ENCODE peak calls at places on chromosomes 7 and 10, in ten cellular contexts. H, U, P, D, S, K, Q, R, T and Y are unnamed samples.

GRCh38 chr10:123380491-123381085 is 226.4 kb downstream of the BUB3 start:
- DNase-seq in H (no peak), U (no peak), P (no peak), D (peak), S (peak), K (no peak), Q (peak), R (no peak), T (no peak), Y (no peak)

GRCh38 chr7:69109131-69109740 is 489.0 kb upstream of the AUTS2 start:
- DNase-seq in H (no peak), U (no peak), P (no peak), D (no peak), S (peak), K (no peak), Q (no peak), R (no peak), T (no peak), Y (no peak)

GRCh38 chr10:47457528-47457820 is 26.4 kb downstream of the ANXA8 start:
- DNase-seq in H (no peak), U (no peak), P (no peak), D (no peak), S (no peak), K (no peak), Q (no peak), R (no peak), T (no peak), Y (no peak)

GRCh38 chr10:8137272-8137680 is 82.8 kb downstream of the GATA3 start:
- DNase-seq in H (no peak), U (no peak), P (no peak), D (no peak), S (no peak), K (no peak), Q (no peak), R (no peak), T (no peak), Y (no peak)

GRCh38 chr7:12607134-12607533 is 36.6 kb downstream of the SCIN start:
- DNase-seq in H (no peak), U (no peak), P (no peak), D (no peak), S (peak), K (no peak), Q (no peak), R (no peak), T (no peak), Y (no peak)

GRCh38 chr7:154927624-154928125 is 75.2 kb downstream of the PAXIP1 start:
- DNase-seq in H (peak), U (peak), P (peak), D (peak), S (peak), K (peak), Q (peak), R (peak), T (no peak), Y (peak)

GRCh38 chr7:93092757-93093370 is 24.9 kb downstream of the SAMD9 start:
- DNase-seq in H (peak), U (no peak), P (no peak), D (peak), S (no peak), K (no peak), Q (peak), R (peak), T (no peak), Y (no peak)

GRCh38 chr10:89332092-89332633 is 4.4 kb downstream of the IFIT3 start:
- DNase-seq in H (no peak), U (no peak), P (no peak), D (peak), S (no peak), K (no peak), Q (peak), R (peak), T (no peak), Y (no peak)

GRCh38 chr7:8422177-8422576 is 11.2 kb upstream of the NXPH1 start:
- DNase-seq in H (no peak), U (no peak), P (no peak), D (no peak), S (no peak), K (no peak), Q (no peak), R (no peak), T (no peak), Y (no peak)

GRCh38 chr7:37181550-37181932 is 267.1 kb downstream of the ELMO1 start:
- DNase-seq in H (no peak), U (no peak), P (no peak), D (no peak), S (no peak), K (no peak), Q (no peak), R (no peak), T (no peak), Y (no peak)

GRCh38 chr10:11879387-11880168 is 56.4 kb downstream of the PROSER2 start:
- DNase-seq in H (no peak), U (no peak), P (no peak), D (no peak), S (no peak), K (no peak), Q (no peak), R (no peak), T (no peak), Y (no peak)

GRCh38 chr10:102919992-102920736 is 2.1 kb downstream of the CNNM2 start:
- DNase-seq in H (no peak), U (no peak), P (no peak), D (no peak), S (no peak), K (no peak), Q (peak), R (no peak), T (no peak), Y (no peak)

GRCh38 chr10:92125169-92125543 is 165.7 kb downstream of the CPEB3 start:
- DNase-seq in H (no peak), U (no peak), P (peak), D (no peak), S (no peak), K (no peak), Q (peak), R (no peak), T (no peak), Y (no peak)

GRCh38 chr10:23067939-23068775 is 27.2 kb upstream of the MSRB2 start:
- DNase-seq in H (peak), U (peak), P (peak), D (peak), S (peak), K (peak), Q (peak), R (peak), T (peak), Y (peak)

GRCh38 chr7:89623018-89623672 is 531.1 kb upstream of the STEAP1 start:
- DNase-seq in H (peak), U (peak), P (no peak), D (peak), S (peak), K (no peak), Q (peak), R (peak), T (no peak), Y (no peak)

GRCh38 chr10:18308600-18308999 is 168.4 kb downstream of the CACNB2 start:
- DNase-seq in H (no peak), U (no peak), P (no peak), D (no peak), S (no peak), K (no peak), Q (peak), R (no peak), T (no peak), Y (no peak)

GRCh38 chr10:51667992-51668689 is 31.3 kb downstream of the CSTF2T start:
- DNase-seq in H (no peak), U (no peak), P (no peak), D (peak), S (no peak), K (no peak), Q (peak), R (peak), T (no peak), Y (no peak)

GRCh38 chr10:122014652-122015248 is 25.8 kb downstream of the TACC2 start:
- DNase-seq in H (no peak), U (no peak), P (no peak), D (no peak), S (no peak), K (no peak), Q (no peak), R (no peak), T (no peak), Y (no peak)

GRCh38 chr10:120586471-120586872 is 129.4 kb downstream of the PLPP4 start:
- DNase-seq in H (no peak), U (peak), P (no peak), D (peak), S (no peak), K (no peak), Q (peak), R (no peak), T (no peak), Y (no peak)

GRCh38 chr10:57169597-57169996 is 808.5 kb upstream of the ZWINT start:
- DNase-seq in H (no peak), U (no peak), P (no peak), D (no peak), S (no peak), K (no peak), Q (no peak), R (no peak), T (no peak), Y (no peak)

GRCh38 chr10:61068471-61068870 is 124.5 kb upstream of the RHOBTB1 start:
- DNase-seq in H (no peak), U (no peak), P (no peak), D (no peak), S (no peak), K (no peak), Q (no peak), R (no peak), T (no peak), Y (no peak)